ENCODE peak calls at places on chromosomes 5 and 9, in six cellular contexts. I is stomach, P is psoas muscle, R is IMR-90, U is GM23338, X is body of pancreas. S is an unnamed sample.

GRCh38 chr5:97544279-97545077 is 361.4 kb upstream of the RIOK2 start:
- DNase-seq in I (no peak), P (no peak), R (peak; percentile 37), U (peak; percentile 4), X (no peak), S (no peak)

GRCh38 chr5:140345919-140346347 is 470 bp downstream of the HBEGF start:
- DNase-seq in I (peak; percentile 68), P (peak; percentile 88), R (peak; percentile 66), U (peak; percentile 78), X (peak; percentile 71), S (peak; percentile 63)

GRCh38 chr5:170739446-170739845 is 44.1 kb upstream of the GABRP start:
- DNase-seq in I (no peak), P (no peak), R (no peak), U (no peak), X (no peak), S (no peak)

GRCh38 chr5:55714749-55715148 is 2.6 kb upstream of the SLC38A9 start:
- DNase-seq in I (no peak), P (no peak), R (no peak), U (no peak), X (no peak), S (no peak)

GRCh38 chr9:137069508-137070071 is 767 bp downstream of the SAPCD2 start:
- DNase-seq in I (no peak), P (no peak), R (no peak), U (peak; percentile 60), X (no peak), S (no peak)

GRCh38 chr9:36074870-36075532 is 38.3 kb downstream of the RECK start:
- DNase-seq in I (peak; percentile 68), P (peak; percentile 74), R (peak; percentile 89), U (no peak), X (peak; percentile 80), S (peak; percentile 31)

GRCh38 chr5:133289686-133290367 is 238.0 kb downstream of the HSPA4 start:
- DNase-seq in I (no peak), P (no peak), R (no peak), U (no peak), X (peak; percentile 33), S (no peak)

GRCh38 chr5:167634432-167634831 is 657.0 kb upstream of the WWC1 start:
- DNase-seq in I (no peak), P (no peak), R (peak; percentile 74), U (no peak), X (no peak), S (no peak)

GRCh38 chr9:108634164-108634563 is 221.6 kb downstream of the ACTL7B start:
- DNase-seq in I (peak; percentile 27), P (no peak), R (no peak), U (no peak), X (peak; percentile 9), S (peak; percentile 58)

GRCh38 chr5:140497897-140498296 is 49.6 kb upstream of the EIF4EBP3 start:
- DNase-seq in I (no peak), P (no peak), R (no peak), U (no peak), X (peak; percentile 33), S (no peak)

GRCh38 chr5:32462618-32463017 is 18.1 kb upstream of the ZFR start:
- DNase-seq in I (no peak), P (no peak), R (peak; percentile 71), U (no peak), X (no peak), S (no peak)

GRCh38 chr5:122463221-122463620 is 151.2 kb downstream of the SNCAIP start:
- DNase-seq in I (no peak), P (no peak), R (peak; percentile 87), U (no peak), X (no peak), S (no peak)

GRCh38 chr5:115627295-115627825 is 1.5 kb upstream of the TMED7 start:
- DNase-seq in I (no peak), P (no peak), R (no peak), U (no peak), X (no peak), S (no peak)

GRCh38 chr9:346114-346513 is 131.4 kb downstream of the DOCK8 start:
- DNase-seq in I (no peak), P (no peak), R (no peak), U (no peak), X (peak; percentile 21), S (peak; percentile 85)

GRCh38 chr9:128917151-128917849 is 3.5 kb upstream of the PHYHD1 start:
- DNase-seq in I (peak; percentile 88), P (peak; percentile 91), R (peak; percentile 64), U (no peak), X (peak; percentile 94), S (no peak)

GRCh38 chr5:111774525-111774924 is 17.5 kb upstream of the NREP start:
- DNase-seq in I (peak; percentile 50), P (peak; percentile 51), R (peak; percentile 42), U (peak; percentile 67), X (peak; percentile 17), S (peak; percentile 6)

GRCh38 chr9:34665381-34666250 is 3.2 kb upstream of the CCL27 start:
- DNase-seq in I (peak; percentile 93), P (peak; percentile 97), R (peak; percentile 95), U (peak; percentile 99), X (peak; percentile 94), S (peak; percentile 88)

GRCh38 chr9:38346811-38347735 is 45.4 kb upstream of the ALDH1B1 start:
- DNase-seq in I (no peak), P (no peak), R (no peak), U (peak; percentile 58), X (no peak), S (no peak)

GRCh38 chr5:177426566-177427210 is at the start of gene GRK6:
- DNase-seq in I (peak; percentile 57), P (peak; percentile 75), R (no peak), U (peak; percentile 73), X (peak; percentile 57), S (peak; percentile 56)

GRCh38 chr5:78109891-78110324 is 184.6 kb downstream of the AP3B1 start:
- DNase-seq in I (no peak), P (no peak), R (no peak), U (no peak), X (no peak), S (no peak)

GRCh38 chr5:134592141-134592746 is 40.4 kb downstream of the SAR1B start:
- DNase-seq in I (peak; percentile 60), P (no peak), R (peak; percentile 41), U (peak; percentile 95), X (no peak), S (no peak)

GRCh38 chr9:2260401-2261306 is 245.5 kb downstream of the SMARCA2 start:
- DNase-seq in I (peak; percentile 35), P (no peak), R (peak; percentile 45), U (no peak), X (peak; percentile 12), S (no peak)

GRCh38 chr9:72995131-72996024 is 42.5 kb upstream of the ALDH1A1 start:
- DNase-seq in I (peak; percentile 43), P (no peak), R (no peak), U (no peak), X (no peak), S (no peak)

GRCh38 chr5:174222891-174223290 is 177.4 kb downstream of the NSG2 start:
- DNase-seq in I (no peak), P (no peak), R (no peak), U (peak; percentile 21), X (no peak), S (no peak)

GRCh38 chr9:137168907-137169763 is 716 bp downstream of the LRRC26 start:
- DNase-seq in I (peak; percentile 73), P (no peak), R (peak; percentile 19), U (peak; percentile 89), X (peak; percentile 83), S (peak; percentile 73)

GRCh38 chr9:87603854-87604490 is 106.3 kb downstream of the DAPK1 start:
- DNase-seq in I (no peak), P (no peak), R (no peak), U (no peak), X (no peak), S (no peak)

GRCh38 chr5:34736445-34737119 is 80.5 kb downstream of the RAI14 start:
- DNase-seq in I (no peak), P (no peak), R (peak; percentile 56), U (peak; percentile 64), X (no peak), S (no peak)
- H3K27ac ChIP-seq in I (no peak overlapping the region), P (no peak overlapping the region), R (peak overlapping the region; percentile 50), U (peak overlapping the region; percentile 28), X (no peak overlapping the region), S (no peak overlapping the region)

GRCh38 chr9:134327671-134328231 is 1.5 kb downstream of the RXRA start:
- DNase-seq in I (no peak), P (peak; percentile 46), R (no peak), U (no peak), X (no peak), S (no peak)

GRCh38 chr9:134325096-134325812 is 1.0 kb upstream of the RXRA start:
- DNase-seq in I (peak; percentile 68), P (peak; percentile 79), R (peak; percentile 49), U (peak; percentile 62), X (peak; percentile 61), S (peak; percentile 41)

GRCh38 chr9:134324359-134325095 is 1.7 kb upstream of the RXRA start:
- DNase-seq in I (no peak), P (peak; percentile 64), R (peak; percentile 35), U (no peak), X (peak; percentile 10), S (no peak)

GRCh38 chr9:134326754-134327526 is 685 bp downstream of the RXRA start:
- DNase-seq in I (no peak), P (peak; percentile 66), R (peak; percentile 31), U (peak; percentile 63), X (peak; percentile 42), S (no peak)

GRCh38 chr9:134325813-134326753 is at the start of gene RXRA:
- DNase-seq in I (peak; percentile 90), P (peak; percentile 95), R (peak; percentile 80), U (peak; percentile 75), X (peak; percentile 89), S (peak; percentile 80)
- H3K27ac ChIP-seq in I (peak within 1 kb of the TSS; percentile 81), P (peak within 1 kb of the TSS; percentile 98), R (peak within 1 kb of the TSS; percentile 99), U (no peak within 1 kb of the TSS), X (peak within 1 kb of the TSS; percentile 92), S (peak within 1 kb of the TSS; percentile 8)

DNA sequence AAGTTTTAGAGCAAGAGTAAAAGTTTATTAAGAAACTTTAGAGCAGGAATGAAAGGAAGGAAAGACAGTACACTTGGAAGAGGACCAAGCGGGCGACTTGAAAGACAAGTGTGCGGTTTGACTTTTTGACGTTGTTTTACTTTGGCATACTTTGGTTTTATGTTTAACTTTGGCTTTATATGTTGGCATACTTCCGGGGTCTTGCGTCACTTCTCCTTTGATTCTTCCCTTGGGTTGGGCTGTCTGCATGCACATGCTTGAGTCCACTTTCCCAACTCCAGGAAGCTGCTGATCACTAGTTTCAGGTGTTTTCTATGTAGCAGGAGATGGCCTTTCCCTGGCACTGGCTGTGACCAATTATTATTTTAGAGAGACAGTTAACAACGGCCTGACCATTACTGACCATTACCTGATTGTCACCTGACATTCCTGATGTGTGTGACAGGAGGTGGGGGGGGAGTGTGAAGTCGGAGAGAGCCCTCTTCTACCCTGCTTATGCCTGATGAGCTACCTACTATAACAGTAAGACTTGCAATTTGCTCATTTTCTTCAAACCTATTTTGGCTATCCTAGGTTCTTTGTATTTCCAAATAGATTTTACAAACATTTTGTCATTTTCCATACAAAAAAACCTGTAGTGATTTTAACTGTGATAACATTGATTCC is 45.5 kb downstream of the TNFSF8 start:
- DNase-seq in I (peak; percentile 88), P (no peak), R (peak; percentile 22), U (no peak), X (peak; percentile 13), S (no peak)
- H3K27ac ChIP-seq in I (peak overlapping the region; percentile 73), P (no peak overlapping the region), R (no peak overlapping the region), U (no peak overlapping the region), X (no peak overlapping the region), S (no peak overlapping the region)

DNA sequence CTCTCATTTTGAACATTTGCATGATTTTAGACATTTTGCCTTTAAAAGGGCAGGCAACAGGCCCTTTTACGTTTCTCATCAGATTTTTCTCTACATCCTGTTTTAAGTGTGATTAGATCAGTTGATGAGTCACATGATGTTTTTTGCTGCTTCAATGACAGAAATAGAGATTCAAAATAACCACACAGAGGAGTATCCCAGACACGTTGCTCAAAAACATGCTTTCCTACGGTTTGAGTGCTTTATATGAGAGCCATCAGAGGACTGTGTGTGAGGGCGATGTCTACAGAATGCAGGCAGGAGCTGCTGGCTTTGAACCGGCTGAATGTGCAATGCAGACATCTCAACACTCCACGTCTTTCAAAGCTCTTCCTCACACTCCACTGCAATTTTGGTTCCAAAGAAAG is 42.1 kb downstream of the OTULIN start:
- DNase-seq in I (no peak), P (no peak), R (peak; percentile 79), U (no peak), X (no peak), S (no peak)
- H3K27ac ChIP-seq in I (no peak overlapping the region), P (peak overlapping the region; percentile 32), R (peak overlapping the region; percentile 28), U (no peak overlapping the region), X (no peak overlapping the region), S (no peak overlapping the region)

S was measured in SJCRH30.